ENCODE peak calls at places on chromosomes 7 and 10, in six cellular contexts. P is HCT116, C is HepG2, Y is GM12878, R is K562, B is H1. K is an unnamed sample.

GRCh38 chr10:78408011-78408410 is 374.3 kb downstream of the RPS24 start:
- DNase-seq in P (no peak), C (no peak), Y (no peak), R (no peak), B (no peak), K (no peak)

GRCh38 chr7:47546728-47547494 is 35.0 kb downstream of the TNS3 start:
- DNase-seq in P (no peak), C (no peak), Y (no peak), R (no peak), B (no peak), K (no peak)

GRCh38 chr10:84156768-84157167 is 16.8 kb upstream of the GPR15LG start:
- DNase-seq in P (no peak), C (no peak), Y (no peak), R (peak; percentile 21), B (no peak), K (no peak)

GRCh38 chr10:54124209-54124890 is 676.7 kb downstream of the PCDH15 start:
- DNase-seq in P (no peak), C (no peak), Y (no peak), R (no peak), B (no peak), K (no peak)

GRCh38 chr10:102962259-102962658 is 44.2 kb downstream of the CNNM2 start:
- DNase-seq in P (no peak), C (no peak), Y (no peak), R (no peak), B (no peak), K (no peak)

GRCh38 chr10:13684252-13684791 is 97.6 kb downstream of the PRPF18 start:
- DNase-seq in P (no peak), C (no peak), Y (no peak), R (no peak), B (no peak), K (no peak)

GRCh38 chr7:84549409-84549808 is 354.8 kb upstream of the SEMA3A start:
- DNase-seq in P (no peak), C (no peak), Y (no peak), R (no peak), B (no peak), K (no peak)

GRCh38 chr7:82345886-82346285 is 97.7 kb downstream of the CACNA2D1 start:
- DNase-seq in P (no peak), C (no peak), Y (no peak), R (no peak), B (no peak), K (no peak)

GRCh38 chr7:84970683-84971082 is 216.2 kb downstream of the SEMA3D start:
- DNase-seq in P (no peak), C (no peak), Y (no peak), R (no peak), B (no peak), K (no peak)

GRCh38 chr10:18620856-18621255 is 30.5 kb downstream of the NSUN6 start:
- DNase-seq in P (no peak), C (no peak), Y (no peak), R (no peak), B (no peak), K (no peak)

GRCh38 chr7:77989981-77990566 is 191.5 kb downstream of the PHTF2 start:
- DNase-seq in P (no peak), C (no peak), Y (no peak), R (peak; percentile 51), B (peak; percentile 81), K (no peak)

GRCh38 chr7:45702751-45703150 is 128.6 kb downstream of the ADCY1 start:
- DNase-seq in P (no peak), C (no peak), Y (no peak), R (no peak), B (no peak), K (no peak)

GRCh38 chr7:96837583-96837982 is 127.9 kb upstream of the SEM1 start:
- DNase-seq in P (no peak), C (no peak), Y (peak; percentile 49), R (no peak), B (no peak), K (no peak)

GRCh38 chr10:17409170-17409733 is 45.1 kb downstream of the ST8SIA6 start:
- DNase-seq in P (no peak), C (peak; percentile 12), Y (no peak), R (no peak), B (no peak), K (peak; percentile 49)

GRCh38 chr10:97270523-97271154 is 21.8 kb downstream of the ARHGAP19 start:
- DNase-seq in P (no peak), C (peak; percentile 26), Y (no peak), R (peak; percentile 12), B (no peak), K (no peak)

GRCh38 chr7:29612596-29612995 is 49.0 kb downstream of the PRR15 start:
- DNase-seq in P (no peak), C (no peak), Y (no peak), R (no peak), B (no peak), K (no peak)

GRCh38 chr10:34292675-34293074 is 522.4 kb downstream of the PARD3 start:
- DNase-seq in P (no peak), C (no peak), Y (no peak), R (no peak), B (no peak), K (no peak)

GRCh38 chr10:87740232-87740631 is 77.8 kb downstream of the ATAD1 start:
- DNase-seq in P (no peak), C (peak; percentile 44), Y (no peak), R (no peak), B (no peak), K (no peak)

DNA sequence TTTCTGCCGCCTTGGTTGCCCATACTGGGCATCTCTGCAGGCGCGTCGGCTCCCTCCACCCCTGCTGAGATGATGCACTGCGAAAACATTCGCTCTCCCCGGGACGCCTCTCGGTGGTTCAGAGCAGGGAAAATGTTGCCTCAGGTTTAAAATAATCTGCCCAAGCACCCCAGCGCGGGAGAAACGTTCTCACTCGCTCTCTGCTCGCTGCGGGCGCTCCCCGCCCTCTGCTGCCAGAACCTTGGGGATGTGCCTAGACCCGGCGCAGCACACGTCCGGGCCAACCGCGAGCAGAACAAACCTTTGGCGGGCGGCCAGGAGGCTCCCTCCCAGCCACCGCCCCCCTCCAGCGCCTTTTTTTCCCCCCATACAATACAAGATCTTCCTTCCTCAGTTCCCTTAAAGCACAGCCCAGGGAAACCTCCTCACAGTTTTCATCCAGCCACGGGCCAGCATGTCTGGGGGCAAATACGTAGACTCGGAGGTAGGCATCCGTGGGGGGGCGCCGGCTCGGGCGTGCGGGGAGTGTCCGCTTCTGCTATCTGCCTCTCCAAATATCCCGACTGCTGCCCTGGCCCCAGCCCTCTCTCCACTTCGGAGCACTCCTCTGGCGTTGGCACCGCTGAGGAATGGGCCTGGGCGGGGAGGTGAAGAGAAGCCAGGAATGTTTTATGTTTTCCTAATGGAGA is at the start of gene CAV1:
- DNase-seq in P (peak; percentile 92), C (no peak), Y (no peak), R (peak; percentile 66), B (peak; percentile 77), K (peak; percentile 36)
- TF ChIP-seq JUND in P (no peak), C (no peak), Y (no peak), R (no peak), B (no peak), K (no peak)

GRCh38 chr7:158495780-158496179 is 91.8 kb downstream of the PTPRN2 start:
- DNase-seq in P (peak; percentile 8), C (peak; percentile 14), Y (no peak), R (no peak), B (peak; percentile 69), K (peak; percentile 35)
- TF ChIP-seq JUND in P (no peak), C (no peak), Y (no peak), R (no peak), B (no peak), K (no peak)

GRCh38 chr10:44648691-44649090 is 262.4 kb upstream of the TMEM72 start:
- DNase-seq in P (no peak), C (no peak), Y (no peak), R (no peak), B (no peak), K (no peak)

GRCh38 chr10:44650576-44651394 is 260.4 kb upstream of the TMEM72 start:
- DNase-seq in P (no peak), C (no peak), Y (no peak), R (no peak), B (no peak), K (no peak)

GRCh38 chr10:44651395-44651661 is 259.8 kb upstream of the TMEM72 start:
- DNase-seq in P (no peak), C (no peak), Y (no peak), R (no peak), B (no peak), K (no peak)

GRCh38 chr10:44647473-44647872 is 262.6 kb upstream of the CXCL12 start:
- DNase-seq in P (no peak), C (no peak), Y (no peak), R (no peak), B (no peak), K (no peak)

DNA sequence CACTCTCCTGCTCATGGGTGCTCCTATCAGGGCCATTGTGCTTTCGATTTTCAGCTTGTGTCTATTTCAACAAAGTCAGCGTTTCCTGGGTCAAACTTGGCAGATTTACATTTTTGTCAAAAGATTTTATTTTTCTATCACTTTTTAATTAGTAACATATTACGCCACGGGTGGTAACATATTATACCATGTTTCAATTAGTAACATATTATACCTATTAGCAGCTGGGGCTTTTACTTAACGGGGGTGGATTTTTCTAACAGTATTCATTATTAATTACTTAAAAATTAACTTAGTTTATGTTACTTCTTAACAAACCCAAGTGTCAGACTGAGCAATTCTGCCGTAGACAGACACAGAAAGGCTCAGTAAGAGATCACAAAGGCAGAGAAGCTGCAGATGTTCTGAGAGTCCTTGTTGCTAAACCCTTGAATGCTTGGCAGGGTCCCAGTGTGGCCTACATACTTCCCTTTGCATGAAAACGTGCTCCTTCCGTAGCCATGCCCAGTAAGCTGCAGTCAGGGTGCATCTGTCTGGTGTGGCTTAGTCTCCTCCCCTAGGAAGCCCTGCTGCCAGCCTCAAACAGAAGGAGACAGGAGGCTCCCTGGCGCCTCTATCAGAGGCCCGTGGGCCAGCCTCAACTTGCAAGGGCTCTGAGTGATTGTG is 263.1 kb upstream of the CXCL12 start:
- DNase-seq in P (no peak), C (no peak), Y (peak; percentile 27), R (no peak), B (no peak), K (no peak)
- TF ChIP-seq JUND in P (no peak), C (no peak), Y (no peak), R (no peak), B (no peak), K (no peak)

GRCh38 chr10:8334631-8335030 is 280.1 kb downstream of the GATA3 start:
- DNase-seq in P (no peak), C (no peak), Y (no peak), R (no peak), B (no peak), K (no peak)

GRCh38 chr10:8331896-8332729 is 277.6 kb downstream of the GATA3 start:
- DNase-seq in P (no peak), C (no peak), Y (no peak), R (no peak), B (peak; percentile 59), K (peak; percentile 64)

GRCh38 chr10:8332730-8333111 is 278.2 kb downstream of the GATA3 start:
- DNase-seq in P (no peak), C (no peak), Y (no peak), R (no peak), B (no peak), K (no peak)

GRCh38 chr10:8326702-8327423 is 272.4 kb downstream of the GATA3 start:
- DNase-seq in P (no peak), C (no peak), Y (no peak), R (no peak), B (no peak), K (no peak)

DNA sequence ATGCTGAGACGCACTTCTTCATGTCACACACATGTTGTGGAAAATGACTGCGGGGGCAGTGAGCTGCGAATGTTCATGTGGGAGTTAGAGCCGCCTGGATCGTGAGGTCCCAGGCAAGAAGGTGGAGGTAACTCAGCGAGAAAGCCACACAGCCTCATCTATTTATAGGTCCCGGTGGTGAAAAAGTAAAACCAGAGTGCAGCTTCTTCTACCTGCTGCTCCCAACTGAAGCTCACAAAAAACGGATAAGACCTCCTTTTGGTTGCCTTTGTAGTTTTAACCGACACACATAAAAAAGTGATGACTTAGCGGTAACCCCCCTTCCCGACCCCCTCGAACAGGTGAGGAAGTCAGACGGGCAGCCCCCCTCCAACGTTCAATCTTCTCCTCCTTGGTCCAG is 276.9 kb downstream of the GATA3 start:
- DNase-seq in P (no peak), C (no peak), Y (no peak), R (no peak), B (no peak), K (no peak)
- TF ChIP-seq JUND in P (no peak), C (no peak), Y (no peak), R (no peak), B (no peak), K (no peak)